ENCODE peak calls at places on chromosome 13, in five cellular contexts. Y is cardiac muscle cell, L is psoas muscle, M is lung, O is small intestine. W is an unnamed sample.

GRCh38 chr13:48595330-48596127 is 58.2 kb upstream of the CYSLTR2 start:
- DNase-seq in Y (peak; percentile 90), L (no peak), M (peak; percentile 40), O (peak; percentile 87), W (peak; percentile 67)

GRCh38 chr13:40352807-40353562 is 313.5 kb downstream of the FOXO1 start:
- DNase-seq in Y (peak; percentile 53), L (peak; percentile 83), M (no peak), O (no peak), W (peak; percentile 4)

GRCh38 chr13:31706105-31706504 is 33.2 kb upstream of the RXFP2 start:
- DNase-seq in Y (no peak), L (no peak), M (no peak), O (no peak), W (no peak)

GRCh38 chr13:85654227-85654626 is 145.0 kb downstream of the SLITRK6 start:
- DNase-seq in Y (no peak), L (no peak), M (no peak), O (no peak), W (no peak)

GRCh38 chr13:36528105-36528504 is 95.8 kb downstream of the CCNA1 start:
- DNase-seq in Y (no peak), L (no peak), M (no peak), O (no peak), W (no peak)

GRCh38 chr13:20911037-20911436 is 8.5 kb upstream of the XPO4 start:
- DNase-seq in Y (no peak), L (no peak), M (no peak), O (no peak), W (no peak)

GRCh38 chr13:111902726-111903125 is 164.2 kb upstream of the SOX1 start:
- DNase-seq in Y (no peak), L (no peak), M (no peak), O (no peak), W (no peak)

GRCh38 chr13:90721937-90722336 is 625.5 kb upstream of the MIR17HG start:
- DNase-seq in Y (no peak), L (no peak), M (no peak), O (no peak), W (no peak)

GRCh38 chr13:20521388-20521787 is 4.3 kb downstream of the CRYL1 start:
- DNase-seq in Y (no peak), L (no peak), M (no peak), O (no peak), W (no peak)

GRCh38 chr13:110398564-110399507 is 91.8 kb downstream of the COL4A2 start:
- DNase-seq in Y (peak; percentile 85), L (no peak), M (no peak), O (no peak), W (no peak)

GRCh38 chr13:89401209-89401810 is 1730.1 kb downstream of the SLITRK5 start:
- DNase-seq in Y (peak; percentile 86), L (no peak), M (no peak), O (no peak), W (no peak)

GRCh38 chr13:31538067-31539042 is 201.0 kb upstream of the RXFP2 start:
- DNase-seq in Y (peak; percentile 74), L (no peak), M (no peak), O (peak; percentile 14), W (no peak)

GRCh38 chr13:109162248-109163051 is 533.0 kb downstream of the MYO16 start:
- DNase-seq in Y (no peak), L (no peak), M (no peak), O (no peak), W (no peak)

GRCh38 chr13:111916201-111916600 is 150.7 kb upstream of the SOX1 start:
- DNase-seq in Y (no peak), L (no peak), M (no peak), O (no peak), W (no peak)

GRCh38 chr13:102394158-102395053 is 7.4 kb downstream of the FGF14 start:
- DNase-seq in Y (peak; percentile 92), L (peak; percentile 97), M (peak; percentile 95), O (peak; percentile 84), W (peak; percentile 89)

GRCh38 chr13:26618726-26619125 is 61.2 kb downstream of the WASF3 start:
- DNase-seq in Y (peak; percentile 15), L (no peak), M (no peak), O (no peak), W (no peak)

GRCh38 chr13:85362980-85363379 is 436.2 kb downstream of the SLITRK6 start:
- DNase-seq in Y (no peak), L (no peak), M (no peak), O (no peak), W (no peak)

GRCh38 chr13:49220035-49220855 is at the start of gene MLNR:
- DNase-seq in Y (peak; percentile 49), L (peak; percentile 58), M (no peak), O (peak; percentile 23), W (peak; percentile 45)

GRCh38 chr13:57582032-57582431 is 49.5 kb upstream of the PCDH17 start:
- DNase-seq in Y (no peak), L (peak; percentile 25), M (no peak), O (no peak), W (no peak)

GRCh38 chr13:36030670-36031331 is 100.4 kb downstream of the DCLK1 start:
- DNase-seq in Y (peak; percentile 95), L (no peak), M (no peak), O (no peak), W (no peak)

GRCh38 chr13:68176486-68176885 is 946.4 kb upstream of the PCDH9 start:
- DNase-seq in Y (peak; percentile 47), L (no peak), M (no peak), O (no peak), W (no peak)

GRCh38 chr13:31310781-31311180 is 111.0 kb downstream of the B3GLCT start:
- DNase-seq in Y (no peak), L (peak; percentile 77), M (no peak), O (no peak), W (peak; percentile 78)

GRCh38 chr13:60679131-60679530 is 282.1 kb downstream of the TDRD3 start:
- DNase-seq in Y (peak; percentile 2), L (no peak), M (no peak), O (no peak), W (no peak)

GRCh38 chr13:41708648-41709175 is 251.4 kb downstream of the RGCC start:
- DNase-seq in Y (peak; percentile 52), L (peak; percentile 48), M (no peak), O (no peak), W (peak; percentile 17)

GRCh38 chr13:24214528-24214927 is 54.0 kb downstream of the SPATA13 start:
- DNase-seq in Y (no peak), L (no peak), M (peak; percentile 24), O (no peak), W (no peak)

GRCh38 chr13:48573213-48573612 is 40.3 kb upstream of the RCBTB2 start:
- DNase-seq in Y (no peak), L (no peak), M (no peak), O (no peak), W (no peak)

GRCh38 chr13:109787135-109787954 is 962 bp upstream of the IRS2 start:
- DNase-seq in Y (peak; percentile 56), L (peak; percentile 63), M (no peak), O (no peak), W (peak; percentile 53)

GRCh38 chr13:26327905-26328304 is 74.0 kb downstream of the CDK8 start:
- DNase-seq in Y (no peak), L (no peak), M (no peak), O (peak; percentile 80), W (no peak)

GRCh38 chr13:35994131-35994966 is 136.8 kb downstream of the DCLK1 start:
- DNase-seq in Y (peak; percentile 97), L (peak; percentile 81), M (no peak), O (no peak), W (no peak)

GRCh38 chr13:28408235-28408848 is 86.6 kb downstream of the FLT1 start:
- DNase-seq in Y (peak; percentile 68), L (peak; percentile 51), M (no peak), O (peak; percentile 9), W (no peak)

GRCh38 chr13:109788372-109789195 is 2.2 kb upstream of the IRS2 start:
- DNase-seq in Y (no peak), L (no peak), M (no peak), O (no peak), W (no peak)

GRCh38 chr13:50627111-50627510 is 216.4 kb downstream of the DLEU7 start:
- DNase-seq in Y (peak; percentile 67), L (no peak), M (no peak), O (no peak), W (no peak)

GRCh38 chr13:110944121-110944967 is 29.5 kb upstream of the ANKRD10 start:
- DNase-seq in Y (peak; percentile 81), L (peak; percentile 35), M (no peak), O (peak; percentile 65), W (no peak)

DNA sequence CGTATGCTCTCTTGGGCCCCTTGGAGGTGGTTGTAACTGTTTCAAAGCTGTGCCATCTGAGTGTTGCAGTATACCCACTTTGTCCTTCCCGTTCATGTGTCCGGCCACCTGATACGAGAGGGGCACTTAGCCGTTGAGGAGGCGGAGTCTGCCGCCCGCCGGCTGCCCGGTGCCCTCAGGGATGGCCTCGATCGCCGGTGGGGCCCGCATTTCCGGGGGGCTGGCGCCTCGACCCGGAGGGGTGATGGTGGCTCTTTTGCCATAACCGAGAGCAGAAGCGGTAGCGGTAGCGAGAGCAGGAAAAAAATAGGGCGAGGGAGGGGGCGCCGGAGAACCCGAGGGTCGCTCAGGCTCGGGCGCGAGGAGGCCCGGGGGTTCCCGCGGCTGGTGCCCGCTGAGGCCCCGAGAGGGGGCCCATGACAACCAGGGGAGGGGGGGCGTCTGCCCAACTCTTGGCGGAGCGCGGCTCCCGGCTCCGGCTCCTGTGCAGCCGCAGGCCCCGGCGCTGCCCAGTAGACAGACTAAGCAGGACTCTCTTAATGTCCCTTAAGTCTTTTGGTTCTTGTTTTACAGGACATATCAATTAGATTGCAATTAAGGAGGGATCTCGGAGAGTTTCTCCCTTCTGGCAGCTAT is 342.7 kb upstream of the SGCG start:
- DNase-seq in Y (no peak), L (no peak), M (no peak), O (no peak), W (peak; percentile 54)
- H3K27ac ChIP-seq in Y (no peak overlapping the region), L (no peak overlapping the region), M (no peak overlapping the region), O (no peak overlapping the region), W (no peak overlapping the region)

DNA sequence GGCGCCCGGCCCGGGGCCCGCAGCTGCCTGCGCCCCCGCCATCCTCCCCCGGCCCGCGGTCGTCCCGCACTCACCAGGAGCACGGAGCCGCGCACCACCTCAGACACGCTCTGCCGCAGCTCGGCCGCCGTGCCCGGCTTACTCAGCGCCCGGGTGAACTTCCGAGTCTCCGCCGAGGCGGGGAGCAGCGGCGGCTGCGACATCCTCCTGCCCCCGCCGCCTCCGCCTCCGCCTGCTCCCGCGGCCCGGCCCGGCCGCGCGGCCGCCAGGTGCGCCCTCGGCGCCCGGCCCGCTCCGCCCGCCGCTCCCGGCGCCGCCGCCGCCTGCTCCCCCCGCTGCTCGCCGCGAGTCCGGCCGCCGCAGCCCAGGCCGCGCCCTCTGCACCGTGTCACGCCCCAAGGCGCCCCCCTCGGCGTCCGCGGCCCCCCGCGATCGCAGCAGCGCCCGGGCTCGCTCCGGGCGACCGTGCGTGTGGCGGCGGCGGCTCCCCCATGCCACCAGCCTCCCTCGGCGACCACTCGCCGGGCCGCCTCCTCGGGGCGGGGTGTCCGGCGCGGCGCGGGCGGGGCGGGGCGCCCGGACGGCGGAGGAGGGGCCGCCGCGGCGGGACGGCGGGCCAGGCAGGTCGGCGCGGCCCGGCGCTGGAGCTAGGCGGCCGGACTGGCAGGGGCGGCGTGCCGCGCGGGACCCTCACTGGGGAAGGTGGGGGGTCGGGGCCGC is 108.4 kb upstream of the DOCK9 start:
- DNase-seq in Y (peak; percentile 58), L (peak; percentile 72), M (peak; percentile 54), O (peak; percentile 58), W (peak; percentile 63)
- H3K27ac ChIP-seq in Y (peak overlapping the region; percentile 63), L (peak overlapping the region; percentile 83), M (peak overlapping the region; percentile 78), O (peak overlapping the region; percentile 94), W (peak overlapping the region; percentile 97)

GRCh38 chr13:80547885-80548284 is 207.0 kb upstream of the SPRY2 start:
- DNase-seq in Y (peak; percentile 83), L (no peak), M (no peak), O (no peak), W (no peak)
- H3K27ac ChIP-seq in Y (no peak overlapping the region), L (no peak overlapping the region), M (no peak overlapping the region), O (no peak overlapping the region), W (no peak overlapping the region)

GRCh38 chr13:112959206-112959605 is 9.8 kb upstream of the MCF2L start:
- DNase-seq in Y (peak; percentile 7), L (no peak), M (no peak), O (no peak), W (no peak)
- H3K27ac ChIP-seq in Y (no peak overlapping the region), L (peak overlapping the region; percentile 70), M (no peak overlapping the region), O (no peak overlapping the region), W (peak overlapping the region; percentile 15)

W was measured in thyroid gland.